ENCODE peak calls at places on chromosomes 5 and 9, in nine cellular contexts. One of them, this sample, is unnamed.

GRCh38 chr5:135229122-135229521 is 169.9 kb downstream of the MACROH2A1 start:
- DNase-seq in heart left ventricle: no peak
- DNase-seq in erythroblast: no peak
- DNase-seq in MM.1S: no peak
- DNase-seq in amniotic epithelial cell: no peak
- DNase-seq in stimulated activated CD8-positive, alpha-beta memory T cell treated with anti-CD3 and anti-CD28 coated beads, Interleukin-2, amount 100 ng/mL, for 48 hours: no peak
- DNase-seq in neural crest cell: no peak
- DNase-seq in NCI-H2081 treated with DMSO at 0.1 percent for 48 hours: no peak
- DNase-seq in PC-9: no peak
- DNase-seq in this sample: no peak

GRCh38 chr5:59360130-59360555 is 533.4 kb downstream of the PDE4D start:
- DNase-seq in MM.1S: no peak
- DNase-seq in stimulated activated CD8-positive, alpha-beta memory T cell treated with anti-CD3 and anti-CD28 coated beads, Interleukin-2, amount 100 ng/mL, for 48 hours: no peak
- DNase-seq in erythroblast: no peak
- DNase-seq in amniotic epithelial cell: peak
- DNase-seq in NCI-H2081 treated with DMSO at 0.1 percent for 48 hours: no peak
- DNase-seq in PC-9: no peak
- DNase-seq in heart left ventricle: no peak
- DNase-seq in neural crest cell: no peak
- DNase-seq in this sample: no peak

GRCh38 chr5:1725641-1726468 is 73.8 kb downstream of the MRPL36 start:
- DNase-seq in neural crest cell: no peak
- DNase-seq in MM.1S: no peak
- DNase-seq in stimulated activated CD8-positive, alpha-beta memory T cell treated with anti-CD3 and anti-CD28 coated beads, Interleukin-2, amount 100 ng/mL, for 48 hours: no peak
- DNase-seq in NCI-H2081 treated with DMSO at 0.1 percent for 48 hours: no peak
- DNase-seq in amniotic epithelial cell: no peak
- DNase-seq in erythroblast: no peak
- DNase-seq in heart left ventricle: no peak
- DNase-seq in PC-9: no peak
- DNase-seq in this sample: no peak

GRCh38 chr9:121169094-121169601 is 32.5 kb downstream of the RAB14 start:
- DNase-seq in heart left ventricle: no peak
- DNase-seq in erythroblast: peak
- DNase-seq in amniotic epithelial cell: peak
- DNase-seq in PC-9: no peak
- DNase-seq in neural crest cell: no peak
- DNase-seq in NCI-H2081 treated with DMSO at 0.1 percent for 48 hours: no peak
- DNase-seq in MM.1S: no peak
- DNase-seq in stimulated activated CD8-positive, alpha-beta memory T cell treated with anti-CD3 and anti-CD28 coated beads, Interleukin-2, amount 100 ng/mL, for 48 hours: no peak
- DNase-seq in this sample: no peak

GRCh38 chr5:139246394-139246793 is 47.1 kb upstream of the MATR3 start:
- DNase-seq in PC-9: peak
- DNase-seq in stimulated activated CD8-positive, alpha-beta memory T cell treated with anti-CD3 and anti-CD28 coated beads, Interleukin-2, amount 100 ng/mL, for 48 hours: peak
- DNase-seq in NCI-H2081 treated with DMSO at 0.1 percent for 48 hours: no peak
- DNase-seq in MM.1S: no peak
- DNase-seq in neural crest cell: no peak
- DNase-seq in erythroblast: no peak
- DNase-seq in heart left ventricle: no peak
- DNase-seq in amniotic epithelial cell: peak
- DNase-seq in this sample: no peak

GRCh38 chr5:62143268-62144229 is 162.5 kb upstream of the KIF2A start:
- DNase-seq in heart left ventricle: no peak
- DNase-seq in NCI-H2081 treated with DMSO at 0.1 percent for 48 hours: no peak
- DNase-seq in amniotic epithelial cell: peak
- DNase-seq in neural crest cell: no peak
- DNase-seq in stimulated activated CD8-positive, alpha-beta memory T cell treated with anti-CD3 and anti-CD28 coated beads, Interleukin-2, amount 100 ng/mL, for 48 hours: no peak
- DNase-seq in MM.1S: peak
- DNase-seq in erythroblast: peak
- DNase-seq in PC-9: no peak
- DNase-seq in this sample: peak

GRCh38 chr9:69877852-69878507 is 57.4 kb downstream of the CFAP95 start:
- DNase-seq in erythroblast: peak
- DNase-seq in stimulated activated CD8-positive, alpha-beta memory T cell treated with anti-CD3 and anti-CD28 coated beads, Interleukin-2, amount 100 ng/mL, for 48 hours: no peak
- DNase-seq in MM.1S: peak
- DNase-seq in PC-9: no peak
- DNase-seq in neural crest cell: no peak
- DNase-seq in NCI-H2081 treated with DMSO at 0.1 percent for 48 hours: no peak
- DNase-seq in heart left ventricle: no peak
- DNase-seq in amniotic epithelial cell: peak
- DNase-seq in this sample: peak

GRCh38 chr5:61441742-61442141 is 109.7 kb downstream of the ZSWIM6 start:
- DNase-seq in MM.1S: no peak
- DNase-seq in PC-9: no peak
- DNase-seq in heart left ventricle: no peak
- DNase-seq in amniotic epithelial cell: no peak
- DNase-seq in neural crest cell: no peak
- DNase-seq in erythroblast: no peak
- DNase-seq in stimulated activated CD8-positive, alpha-beta memory T cell treated with anti-CD3 and anti-CD28 coated beads, Interleukin-2, amount 100 ng/mL, for 48 hours: no peak
- DNase-seq in NCI-H2081 treated with DMSO at 0.1 percent for 48 hours: no peak
- DNase-seq in this sample: no peak

GRCh38 chr9:33105504-33105903 is 29.0 kb upstream of the SMU1 start:
- DNase-seq in NCI-H2081 treated with DMSO at 0.1 percent for 48 hours: no peak
- DNase-seq in PC-9: no peak
- DNase-seq in MM.1S: no peak
- DNase-seq in neural crest cell: no peak
- DNase-seq in erythroblast: no peak
- DNase-seq in stimulated activated CD8-positive, alpha-beta memory T cell treated with anti-CD3 and anti-CD28 coated beads, Interleukin-2, amount 100 ng/mL, for 48 hours: no peak
- DNase-seq in amniotic epithelial cell: no peak
- DNase-seq in heart left ventricle: no peak
- DNase-seq in this sample: no peak

GRCh38 chr5:62137628-62138027 is 168.4 kb upstream of the KIF2A start:
- DNase-seq in stimulated activated CD8-positive, alpha-beta memory T cell treated with anti-CD3 and anti-CD28 coated beads, Interleukin-2, amount 100 ng/mL, for 48 hours: no peak
- DNase-seq in heart left ventricle: no peak
- DNase-seq in neural crest cell: no peak
- DNase-seq in amniotic epithelial cell: no peak
- DNase-seq in erythroblast: no peak
- DNase-seq in NCI-H2081 treated with DMSO at 0.1 percent for 48 hours: no peak
- DNase-seq in PC-9: no peak
- DNase-seq in MM.1S: no peak
- DNase-seq in this sample: no peak

GRCh38 chr9:74499770-74500583 is 2.8 kb downstream of the RORB start:
- DNase-seq in erythroblast: no peak
- DNase-seq in amniotic epithelial cell: peak
- DNase-seq in stimulated activated CD8-positive, alpha-beta memory T cell treated with anti-CD3 and anti-CD28 coated beads, Interleukin-2, amount 100 ng/mL, for 48 hours: no peak
- DNase-seq in NCI-H2081 treated with DMSO at 0.1 percent for 48 hours: no peak
- DNase-seq in neural crest cell: no peak
- DNase-seq in PC-9: no peak
- DNase-seq in heart left ventricle: no peak
- DNase-seq in MM.1S: no peak
- DNase-seq in this sample: no peak

GRCh38 chr9:119284587-119285337 is 84.5 kb downstream of the BRINP1 start:
- DNase-seq in PC-9: no peak
- DNase-seq in erythroblast: no peak
- DNase-seq in NCI-H2081 treated with DMSO at 0.1 percent for 48 hours: no peak
- DNase-seq in neural crest cell: no peak
- DNase-seq in stimulated activated CD8-positive, alpha-beta memory T cell treated with anti-CD3 and anti-CD28 coated beads, Interleukin-2, amount 100 ng/mL, for 48 hours: no peak
- DNase-seq in MM.1S: no peak
- DNase-seq in heart left ventricle: no peak
- DNase-seq in amniotic epithelial cell: peak
- DNase-seq in this sample: no peak

GRCh38 chr5:172417983-172418630 is 36.2 kb downstream of the SH3PXD2B start:
- DNase-seq in MM.1S: no peak
- DNase-seq in heart left ventricle: peak
- DNase-seq in erythroblast: no peak
- DNase-seq in amniotic epithelial cell: peak
- DNase-seq in PC-9: no peak
- DNase-seq in neural crest cell: no peak
- DNase-seq in stimulated activated CD8-positive, alpha-beta memory T cell treated with anti-CD3 and anti-CD28 coated beads, Interleukin-2, amount 100 ng/mL, for 48 hours: no peak
- DNase-seq in NCI-H2081 treated with DMSO at 0.1 percent for 48 hours: no peak
- DNase-seq in this sample: no peak

GRCh38 chr9:14812806-14813205 is 90.3 kb upstream of the CER1 start:
- DNase-seq in heart left ventricle: no peak
- DNase-seq in amniotic epithelial cell: no peak
- DNase-seq in neural crest cell: no peak
- DNase-seq in MM.1S: no peak
- DNase-seq in stimulated activated CD8-positive, alpha-beta memory T cell treated with anti-CD3 and anti-CD28 coated beads, Interleukin-2, amount 100 ng/mL, for 48 hours: no peak
- DNase-seq in PC-9: no peak
- DNase-seq in erythroblast: no peak
- DNase-seq in NCI-H2081 treated with DMSO at 0.1 percent for 48 hours: no peak
- DNase-seq in this sample: no peak

GRCh38 chr9:18438300-18438925 is 35.5 kb upstream of the ADAMTSL1 start:
- DNase-seq in NCI-H2081 treated with DMSO at 0.1 percent for 48 hours: no peak
- DNase-seq in heart left ventricle: peak
- DNase-seq in neural crest cell: peak
- DNase-seq in amniotic epithelial cell: peak
- DNase-seq in erythroblast: no peak
- DNase-seq in MM.1S: no peak
- DNase-seq in PC-9: no peak
- DNase-seq in stimulated activated CD8-positive, alpha-beta memory T cell treated with anti-CD3 and anti-CD28 coated beads, Interleukin-2, amount 100 ng/mL, for 48 hours: no peak
- DNase-seq in this sample: no peak

GRCh38 chr9:88722753-88723152 is 187.8 kb downstream of the NXNL2 start:
- DNase-seq in stimulated activated CD8-positive, alpha-beta memory T cell treated with anti-CD3 and anti-CD28 coated beads, Interleukin-2, amount 100 ng/mL, for 48 hours: no peak
- DNase-seq in amniotic epithelial cell: peak
- DNase-seq in neural crest cell: no peak
- DNase-seq in MM.1S: peak
- DNase-seq in PC-9: peak
- DNase-seq in heart left ventricle: no peak
- DNase-seq in erythroblast: no peak
- DNase-seq in NCI-H2081 treated with DMSO at 0.1 percent for 48 hours: no peak
- DNase-seq in this sample: no peak

GRCh38 chr5:73450041-73450598 is 1.5 kb upstream of the FOXD1 start:
- DNase-seq in neural crest cell: no peak
- DNase-seq in erythroblast: peak
- DNase-seq in stimulated activated CD8-positive, alpha-beta memory T cell treated with anti-CD3 and anti-CD28 coated beads, Interleukin-2, amount 100 ng/mL, for 48 hours: no peak
- DNase-seq in PC-9: no peak
- DNase-seq in amniotic epithelial cell: no peak
- DNase-seq in NCI-H2081 treated with DMSO at 0.1 percent for 48 hours: no peak
- DNase-seq in MM.1S: no peak
- DNase-seq in heart left ventricle: no peak
- DNase-seq in this sample: no peak

GRCh38 chr9:78130004-78130403 is 98.4 kb upstream of the GNAQ start:
- DNase-seq in MM.1S: no peak
- DNase-seq in stimulated activated CD8-positive, alpha-beta memory T cell treated with anti-CD3 and anti-CD28 coated beads, Interleukin-2, amount 100 ng/mL, for 48 hours: no peak
- DNase-seq in NCI-H2081 treated with DMSO at 0.1 percent for 48 hours: no peak
- DNase-seq in heart left ventricle: no peak
- DNase-seq in erythroblast: peak
- DNase-seq in PC-9: no peak
- DNase-seq in neural crest cell: peak
- DNase-seq in amniotic epithelial cell: peak
- DNase-seq in this sample: peak

GRCh38 chr9:92590386-92590785 is 54.6 kb upstream of the ECM2 start:
- DNase-seq in NCI-H2081 treated with DMSO at 0.1 percent for 48 hours: no peak
- DNase-seq in heart left ventricle: peak
- DNase-seq in MM.1S: no peak
- DNase-seq in neural crest cell: no peak
- DNase-seq in stimulated activated CD8-positive, alpha-beta memory T cell treated with anti-CD3 and anti-CD28 coated beads, Interleukin-2, amount 100 ng/mL, for 48 hours: no peak
- DNase-seq in erythroblast: no peak
- DNase-seq in PC-9: no peak
- DNase-seq in amniotic epithelial cell: peak
- DNase-seq in this sample: no peak

GRCh38 chr5:176360894-176361436 is 599 bp downstream of the KIAA1191 start:
- DNase-seq in NCI-H2081 treated with DMSO at 0.1 percent for 48 hours: no peak
- DNase-seq in stimulated activated CD8-positive, alpha-beta memory T cell treated with anti-CD3 and anti-CD28 coated beads, Interleukin-2, amount 100 ng/mL, for 48 hours: no peak
- DNase-seq in MM.1S: peak
- DNase-seq in amniotic epithelial cell: no peak
- DNase-seq in neural crest cell: no peak
- DNase-seq in heart left ventricle: no peak
- DNase-seq in PC-9: no peak
- DNase-seq in erythroblast: no peak
- DNase-seq in this sample: no peak

GRCh38 chr5:937151-937924 is 44.7 kb downstream of the TRIP13 start:
- DNase-seq in stimulated activated CD8-positive, alpha-beta memory T cell treated with anti-CD3 and anti-CD28 coated beads, Interleukin-2, amount 100 ng/mL, for 48 hours: no peak
- DNase-seq in erythroblast: no peak
- DNase-seq in MM.1S: no peak
- DNase-seq in PC-9: no peak
- DNase-seq in heart left ventricle: no peak
- DNase-seq in NCI-H2081 treated with DMSO at 0.1 percent for 48 hours: no peak
- DNase-seq in neural crest cell: no peak
- DNase-seq in amniotic epithelial cell: no peak
- DNase-seq in this sample: no peak

GRCh38 chr5:102678267-102679058 is 76.6 kb upstream of the PAM start:
- DNase-seq in stimulated activated CD8-positive, alpha-beta memory T cell treated with anti-CD3 and anti-CD28 coated beads, Interleukin-2, amount 100 ng/mL, for 48 hours: no peak
- DNase-seq in MM.1S: no peak
- DNase-seq in NCI-H2081 treated with DMSO at 0.1 percent for 48 hours: no peak
- DNase-seq in heart left ventricle: no peak
- DNase-seq in PC-9: no peak
- DNase-seq in neural crest cell: no peak
- DNase-seq in erythroblast: no peak
- DNase-seq in amniotic epithelial cell: peak
- DNase-seq in this sample: no peak

GRCh38 chr5:59130441-59130840 is 547.6 kb downstream of the RAB3C start:
- DNase-seq in stimulated activated CD8-positive, alpha-beta memory T cell treated with anti-CD3 and anti-CD28 coated beads, Interleukin-2, amount 100 ng/mL, for 48 hours: no peak
- DNase-seq in erythroblast: no peak
- DNase-seq in PC-9: no peak
- DNase-seq in NCI-H2081 treated with DMSO at 0.1 percent for 48 hours: no peak
- DNase-seq in amniotic epithelial cell: peak
- DNase-seq in neural crest cell: no peak
- DNase-seq in MM.1S: no peak
- DNase-seq in heart left ventricle: no peak
- DNase-seq in this sample: no peak

GRCh38 chr9:116809656-116810055 is 122.6 kb downstream of the TRIM32 start:
- DNase-seq in neural crest cell: no peak
- DNase-seq in amniotic epithelial cell: no peak
- DNase-seq in MM.1S: no peak
- DNase-seq in erythroblast: no peak
- DNase-seq in heart left ventricle: no peak
- DNase-seq in PC-9: no peak
- DNase-seq in stimulated activated CD8-positive, alpha-beta memory T cell treated with anti-CD3 and anti-CD28 coated beads, Interleukin-2, amount 100 ng/mL, for 48 hours: no peak
- DNase-seq in NCI-H2081 treated with DMSO at 0.1 percent for 48 hours: no peak
- DNase-seq in this sample: no peak

This sample was measured in NCI-H2029 treated with DMSO at 0.1 percent for 48 hours.